ENCODE peak calls at places on chromosomes 11 and 22, in five cellular contexts. U is neuronal stem cell, J is SJSA1, V is IMR-90, B is colonic mucosa. M is an unnamed sample.
A peak's percentile ranks its signal among the peaks of the same experiment; 100 is the strongest.

GRCh38 chr11:7523416-7524210 is 9.8 kb downstream of the PPFIBP2 start:
- DNase-seq in U (no peak), J (no peak), V (no peak), B (no peak), M (no peak)

GRCh38 chr11:95284057-95285052 is 53.4 kb upstream of the SESN3 start:
- DNase-seq in U (no peak), J (no peak), V (no peak), B (no peak), M (no peak)

GRCh38 chr11:57430946-57431345 is 4.0 kb upstream of the SLC43A3 start:
- DNase-seq in U (no peak), J (no peak), V (no peak), B (no peak), M (peak; percentile 55)

GRCh38 chr11:57547854-57548377 is 10.5 kb downstream of the SMTNL1 start:
- DNase-seq in U (no peak), J (no peak), V (no peak), B (no peak), M (no peak)

GRCh38 chr22:19762315-19763140 is 1.9 kb downstream of the TBX1 start:
- DNase-seq in U (no peak), J (no peak), V (no peak), B (no peak), M (no peak)

GRCh38 chr11:10902756-10903155 is 44.9 kb upstream of the ZBED5 start:
- DNase-seq in U (no peak), J (no peak), V (no peak), B (no peak), M (no peak)

GRCh38 chr11:64266339-64266738 is 15.0 kb downstream of the PLCB3 start:
- DNase-seq in U (no peak), J (no peak), V (no peak), B (no peak), M (no peak)

GRCh38 chr11:135008412-135008811 is 596.4 kb upstream of the B3GAT1 start:
- DNase-seq in U (no peak), J (no peak), V (no peak), B (no peak), M (no peak)

GRCh38 chr22:46663436-46664100 is 43.4 kb downstream of the GRAMD4 start:
- DNase-seq in U (no peak), J (no peak), V (no peak), B (no peak), M (no peak)

GRCh38 chr11:94897330-94897768 is 76.0 kb downstream of the CWC15 start:
- DNase-seq in U (peak; percentile 37), J (no peak), V (peak; percentile 45), B (peak; percentile 42), M (peak; percentile 44)

GRCh38 chr11:18393581-18394299 is 623 bp upstream of the LDHA start:
- DNase-seq in U (no peak), J (no peak), V (no peak), B (peak; percentile 34), M (no peak)

DNA sequence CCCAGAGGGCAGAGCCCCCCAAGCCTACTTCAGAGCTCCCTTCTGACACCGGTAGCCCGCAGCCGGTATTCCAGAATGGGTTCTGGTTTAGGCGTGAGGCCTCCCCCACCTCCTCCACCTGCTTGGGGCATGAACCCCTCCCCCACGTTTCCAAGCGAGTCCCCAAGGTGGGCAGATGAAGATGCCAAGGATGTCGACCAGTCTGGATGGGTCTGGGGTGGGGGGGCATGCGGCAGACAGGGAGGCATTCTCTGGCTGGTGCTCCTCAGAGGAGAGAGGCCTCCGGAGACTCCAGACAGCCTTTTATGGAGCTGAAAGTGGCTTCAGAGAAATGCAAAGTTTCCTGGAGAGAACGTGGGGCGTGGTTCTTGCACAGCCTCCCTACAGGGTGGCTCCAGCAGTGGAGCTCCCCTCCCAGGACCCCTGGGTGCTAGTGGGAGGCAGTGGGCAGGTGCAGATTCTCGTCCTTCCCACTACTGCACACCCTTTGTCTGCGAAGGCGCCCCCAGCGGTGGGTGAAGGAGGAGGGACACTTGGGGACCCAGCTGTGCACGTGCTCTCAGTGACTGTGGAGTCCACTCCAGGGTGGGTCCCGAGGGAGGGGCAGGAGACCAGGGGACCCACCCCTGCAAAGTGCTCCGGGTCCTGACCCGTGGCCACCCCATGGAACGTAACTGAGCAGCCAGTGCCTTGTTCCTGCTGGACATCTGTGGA is 4.2 kb downstream of the CCND1 start:
- DNase-seq in U (no peak), J (no peak), V (no peak), B (no peak), M (no peak)
- H3K36me3 ChIP-seq in U (peaks cover 30% of the 10 kb centered on the region), J (peaks cover 88% of the 10 kb centered on the region), V (peaks cover 65% of the 10 kb centered on the region), B (no peaks in the 10 kb centered on the region), M (peaks cover 26% of the 10 kb centered on the region)

DNA sequence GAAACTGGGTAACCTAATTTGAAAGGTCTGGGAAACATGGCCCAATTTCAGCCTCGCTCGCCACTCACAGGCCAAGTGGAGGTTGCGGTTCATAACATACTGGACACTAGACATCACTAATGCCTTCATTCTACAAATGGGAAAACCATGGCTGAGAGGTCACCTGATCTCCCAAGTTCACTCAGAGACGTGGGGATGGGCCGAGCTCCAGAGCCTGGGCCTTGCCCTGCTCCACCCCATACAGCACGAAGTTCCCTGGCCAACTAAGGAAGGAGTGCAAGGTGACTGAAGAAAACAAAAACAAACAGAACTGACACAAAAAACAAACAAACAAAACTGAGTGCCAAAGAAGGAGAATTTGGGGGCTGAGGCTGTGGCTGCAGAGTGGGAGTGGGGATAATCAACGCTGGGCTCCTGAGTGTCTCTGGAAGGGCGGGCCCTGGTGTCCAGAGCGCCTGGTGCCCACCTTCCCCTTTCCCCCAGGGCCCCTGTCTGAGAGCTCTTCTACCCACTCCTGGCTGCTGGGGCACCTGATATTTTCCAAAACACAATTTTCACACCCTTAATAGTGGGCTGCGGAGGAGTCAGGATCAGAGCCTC is 46.5 kb upstream of the ADA2 start:
- DNase-seq in U (no peak), J (no peak), V (no peak), B (peak; percentile 65), M (peak; percentile 28)
- H3K4me3 ChIP-seq in U (no peak overlapping the region), J (no peak overlapping the region), V (no peak overlapping the region), B (no peak overlapping the region), M (peak overlapping the region; percentile 17)

GRCh38 chr11:107591446-107592236 is 694 bp downstream of the ELMOD1 start:
- DNase-seq in U (peak; percentile 29), J (no peak), V (no peak), B (no peak), M (peak; percentile 74)

GRCh38 chr11:107592813-107593212 is 1.9 kb downstream of the ELMOD1 start:
- DNase-seq in U (no peak), J (no peak), V (no peak), B (no peak), M (peak; percentile 21)

GRCh38 chr11:107592256-107592655 is 1.3 kb downstream of the ELMOD1 start:
- DNase-seq in U (no peak), J (no peak), V (no peak), B (no peak), M (no peak)

GRCh38 chr11:107591098-107591445 is at the start of gene ELMOD1:
- DNase-seq in U (peak; percentile 61), J (peak; percentile 41), V (peak; percentile 23), B (peak; percentile 29), M (peak; percentile 87)

DNA sequence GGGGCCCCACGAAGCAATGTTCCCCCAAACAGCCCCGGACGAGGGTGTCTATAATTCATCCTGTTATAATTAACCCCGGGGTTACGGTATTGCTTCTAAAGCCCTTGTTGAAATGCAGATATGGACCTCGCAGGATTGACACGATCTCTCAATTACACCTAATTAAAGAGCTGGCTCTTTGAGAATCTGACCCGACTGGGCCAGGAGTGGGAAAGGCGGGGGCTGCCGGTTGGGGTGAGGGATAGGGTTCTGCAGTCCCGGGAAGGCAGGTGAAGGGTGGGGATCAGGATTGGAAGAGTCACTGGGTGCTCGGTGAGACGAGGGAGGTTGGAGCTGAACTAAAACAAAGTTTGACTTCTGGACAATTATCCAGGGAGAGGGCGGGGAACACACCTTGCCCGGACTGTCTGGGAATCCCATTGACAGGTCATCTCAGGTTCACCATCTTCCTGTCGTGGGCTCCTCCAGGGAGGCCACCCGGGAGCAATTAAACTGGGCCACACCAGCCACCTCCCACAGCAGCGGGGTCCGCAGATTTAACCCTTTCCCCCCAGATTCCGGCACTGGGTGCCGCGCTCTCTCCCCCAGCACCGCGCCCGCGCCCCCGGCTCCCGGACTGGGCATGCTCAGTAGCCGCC is 368 bp upstream of the ELMOD1 start:
- DNase-seq in U (no peak), J (no peak), V (no peak), B (no peak), M (peak; percentile 17)
- H3K27me3 ChIP-seq in U (peaks cover 14% of the 10 kb centered on the region), J (peaks cover 4% of the 10 kb centered on the region), V (peaks cover 37% of the 10 kb centered on the region), B (peaks cover 32% of the 10 kb centered on the region), M (peaks cover 68% of the 10 kb centered on the region)

DNA sequence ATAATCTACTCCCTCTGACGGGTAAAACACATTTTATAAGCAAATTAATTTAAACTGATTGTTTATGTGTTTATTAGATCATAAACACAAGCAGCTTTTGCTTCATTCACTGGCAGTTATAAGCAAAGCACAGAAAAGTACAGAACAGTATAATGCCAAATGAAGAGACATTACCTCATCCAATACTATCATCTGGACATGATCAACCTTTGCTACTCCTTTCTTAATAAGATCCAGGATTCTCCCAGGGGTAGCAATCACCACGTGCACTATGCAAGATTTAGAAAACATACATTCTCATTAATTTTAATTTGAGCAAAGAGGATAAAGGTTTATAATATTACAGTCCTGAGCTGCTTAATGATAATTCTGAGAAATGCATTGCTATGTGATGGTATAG is 27.9 kb downstream of the DDX6 start:
- DNase-seq in U (no peak), J (no peak), V (no peak), B (no peak), M (no peak)
- H3K36me3 ChIP-seq in U (peaks cover 96% of the 10 kb centered on the region), J (peaks cover 46% of the 10 kb centered on the region), V (peaks cover 60% of the 10 kb centered on the region), B (peaks cover 23% of the 10 kb centered on the region), M (peaks cover 23% of the 10 kb centered on the region)

M was measured in H7.